ENCODE peak calls at places on chromosomes 2 and 18, in seven cellular contexts. M, W, T, I, L, G and N are unnamed samples.

GRCh38 chr2:198441246-198441645 is 636.9 kb downstream of the PLCL1 start:
- DNase-seq in M (no peak), W (no peak), T (no peak), I (no peak), L (no peak), G (no peak), N (no peak)

GRCh38 chr2:225399509-225399908 is at the start of gene NYAP2:
- DNase-seq in M (no peak), W (no peak), T (no peak), I (no peak), L (no peak), G (peak; percentile 89), N (no peak)

GRCh38 chr2:9099341-9099751 is 95.9 kb upstream of the MBOAT2 start:
- DNase-seq in M (no peak), W (no peak), T (no peak), I (no peak), L (no peak), G (no peak), N (no peak)

GRCh38 chr2:211455225-211455841 is 898.9 kb downstream of the CPS1 start:
- DNase-seq in M (no peak), W (peak; percentile 11), T (no peak), I (no peak), L (no peak), G (peak; percentile 44), N (no peak)

GRCh38 chr2:236348279-236348678 is 84.1 kb upstream of the ASB18 start:
- DNase-seq in M (no peak), W (no peak), T (no peak), I (no peak), L (no peak), G (no peak), N (no peak)

GRCh38 chr2:57516740-57517340 is 529.8 kb upstream of the VRK2 start:
- DNase-seq in M (no peak), W (no peak), T (no peak), I (no peak), L (peak; percentile 24), G (peak; percentile 66), N (no peak)

GRCh38 chr2:1622521-1623200 is 121.7 kb downstream of the PXDN start:
- DNase-seq in M (no peak), W (no peak), T (no peak), I (no peak), L (no peak), G (no peak), N (no peak)

GRCh38 chr18:42038936-42039335 is 83.9 kb downstream of the PIK3C3 start:
- DNase-seq in M (no peak), W (no peak), T (no peak), I (no peak), L (no peak), G (no peak), N (no peak)

GRCh38 chr2:67032091-67032490 is 365.0 kb upstream of the ETAA1 start:
- DNase-seq in M (no peak), W (no peak), T (no peak), I (no peak), L (no peak), G (no peak), N (no peak)

GRCh38 chr2:56656826-56657225 is 473.0 kb downstream of the CCDC85A start:
- DNase-seq in M (no peak), W (no peak), T (no peak), I (no peak), L (no peak), G (no peak), N (no peak)

GRCh38 chr2:217604527-217605279 is 398.1 kb downstream of the TNS1 start:
- DNase-seq in M (no peak), W (no peak), T (no peak), I (no peak), L (no peak), G (no peak), N (no peak)

GRCh38 chr18:77811510-77811909 is 561.9 kb downstream of the GALR1 start:
- DNase-seq in M (peak; percentile 51), W (no peak), T (no peak), I (no peak), L (no peak), G (no peak), N (no peak)

GRCh38 chr2:25042321-25043240 is 705 bp downstream of the EFR3B start:
- DNase-seq in M (peak; percentile 83), W (peak; percentile 22), T (no peak), I (no peak), L (no peak), G (peak; percentile 67), N (no peak)

GRCh38 chr2:121480826-121481225 is 49.9 kb upstream of the RNU4ATAC start:
- DNase-seq in M (no peak), W (no peak), T (no peak), I (no peak), L (no peak), G (no peak), N (no peak)

GRCh38 chr2:95345415-95346235 is 48.5 kb downstream of the KCNIP3 start:
- DNase-seq in M (peak; percentile 93), W (peak; percentile 82), T (peak; percentile 67), I (peak; percentile 35), L (peak; percentile 39), G (peak; percentile 80), N (peak; percentile 61)

GRCh38 chr2:20629181-20629580 is 21.7 kb downstream of the HS1BP3 start:
- DNase-seq in M (peak; percentile 61), W (no peak), T (no peak), I (no peak), L (no peak), G (no peak), N (no peak)

GRCh38 chr18:7817596-7817995 is 250.5 kb downstream of the PTPRM start:
- DNase-seq in M (no peak), W (no peak), T (no peak), I (no peak), L (no peak), G (no peak), N (no peak)

GRCh38 chr18:75548353-75548752 is 120.8 kb upstream of the SMIM21 start:
- DNase-seq in M (no peak), W (no peak), T (no peak), I (no peak), L (no peak), G (peak; percentile 87), N (peak; percentile 85)

GRCh38 chr2:204886713-204887112 is 341.4 kb downstream of the PARD3B start:
- DNase-seq in M (no peak), W (no peak), T (no peak), I (no peak), L (no peak), G (no peak), N (no peak)

GRCh38 chr2:101474752-101475384 is at the start of gene RFX8:
- DNase-seq in M (no peak), W (peak; percentile 54), T (no peak), I (peak; percentile 22), L (peak; percentile 59), G (no peak), N (no peak)

GRCh38 chr2:128776461-128776971 is 457.8 kb upstream of the HS6ST1 start:
- DNase-seq in M (no peak), W (no peak), T (no peak), I (no peak), L (no peak), G (no peak), N (no peak)

GRCh38 chr18:63132819-63133200 is 186.8 kb downstream of the BCL2 start:
- DNase-seq in M (peak; percentile 81), W (no peak), T (no peak), I (no peak), L (no peak), G (no peak), N (no peak)

GRCh38 chr18:6207119-6207518 is 207.6 kb downstream of the L3MBTL4 start:
- DNase-seq in M (no peak), W (no peak), T (no peak), I (no peak), L (no peak), G (peak; percentile 27), N (no peak)

GRCh38 chr2:98571796-98572195 is 36.5 kb downstream of the COA5 start:
- DNase-seq in M (no peak), W (no peak), T (no peak), I (no peak), L (no peak), G (no peak), N (no peak)

GRCh38 chr2:6580982-6581381 is 284.7 kb downstream of the CMPK2 start:
- DNase-seq in M (no peak), W (no peak), T (no peak), I (no peak), L (no peak), G (no peak), N (no peak)

GRCh38 chr18:49446481-49446880 is 14.0 kb downstream of the DYM start:
- DNase-seq in M (no peak), W (no peak), T (no peak), I (no peak), L (no peak), G (no peak), N (no peak)

GRCh38 chr18:32040936-32041335 is 22.3 kb downstream of the RNF125 start:
- DNase-seq in M (no peak), W (peak; percentile 31), T (no peak), I (peak; percentile 31), L (peak; percentile 58), G (no peak), N (peak; percentile 52)

GRCh38 chr2:205321240-205321639 is 361.1 kb upstream of the NRP2 start:
- DNase-seq in M (no peak), W (no peak), T (no peak), I (no peak), L (no peak), G (no peak), N (no peak)

GRCh38 chr2:43106767-43107527 is 119.5 kb downstream of the ZFP36L2 start:
- DNase-seq in M (no peak), W (no peak), T (no peak), I (no peak), L (peak; percentile 18), G (no peak), N (no peak)

GRCh38 chr18:78999939-79000338 is 20.3 kb downstream of the SALL3 start:
- DNase-seq in M (no peak), W (no peak), T (no peak), I (no peak), L (no peak), G (no peak), N (no peak)

GRCh38 chr2:101766871-101767739 is 69.6 kb downstream of the MAP4K4 start:
- DNase-seq in M (no peak), W (no peak), T (no peak), I (no peak), L (no peak), G (peak; percentile 15), N (no peak)